ENCODE peak calls at places on chromosomes 6 and 20, in eight cellular contexts. A, C, D, F, I, H, O and J are unnamed samples.

GRCh38 chr6:114862809-114863208 is 520.0 kb upstream of the HS3ST5 start:
- DNase-seq in C (no peak), H (no peak), A (no peak), I (no peak), O (no peak), F (no peak), D (no peak), J (no peak)

GRCh38 chr6:107493158-107494057 is 3.5 kb downstream of the SOBP start:
- DNase-seq in H (no peak), O (peak; percentile 58), F (no peak), A (no peak), C (no peak), D (peak; percentile 35), I (no peak), J (no peak)

GRCh38 chr20:59421089-59421488 is 120.7 kb downstream of the EDN3 start:
- DNase-seq in I (no peak), H (no peak), F (peak; percentile 33), C (no peak), D (no peak), A (no peak), O (no peak), J (no peak)

GRCh38 chr6:40520683-40521082 is 66.5 kb downstream of the LRFN2 start:
- DNase-seq in A (no peak), D (no peak), F (no peak), O (no peak), H (no peak), C (no peak), I (no peak), J (no peak)

GRCh38 chr20:57259179-57260021 is 7.0 kb downstream of the BMP7 start:
- DNase-seq in D (no peak), O (no peak), A (no peak), I (no peak), H (no peak), C (no peak), F (no peak), J (no peak)

GRCh38 chr20:51500311-51500710 is 42.2 kb downstream of the NFATC2 start:
- DNase-seq in D (no peak), H (no peak), I (no peak), A (no peak), O (no peak), C (no peak), F (no peak), J (no peak)

GRCh38 chr20:59987135-59987534 is 28.9 kb downstream of the CDH26 start:
- DNase-seq in D (no peak), C (no peak), H (no peak), F (no peak), O (no peak), I (no peak), A (no peak), J (no peak)

GRCh38 chr6:139457482-139457881 is 83.0 kb upstream of the CITED2 start:
- DNase-seq in A (no peak), I (no peak), D (no peak), C (peak; percentile 58), O (no peak), F (no peak), H (no peak), J (no peak)

GRCh38 chr6:73798592-73798991 is 102.6 kb downstream of the CD109 start:
- DNase-seq in H (no peak), I (peak; percentile 64), O (peak; percentile 94), F (no peak), C (no peak), D (peak; percentile 44), A (peak; percentile 57), J (no peak)

GRCh38 chr20:64258071-64258823 is 2.7 kb downstream of the PCMTD2 start:
- DNase-seq in F (no peak), O (no peak), A (no peak), H (no peak), C (no peak), I (no peak), D (no peak), J (no peak)

GRCh38 chr20:13991311-13991710 is 897 bp upstream of the SEL1L2 start:
- DNase-seq in A (no peak), O (no peak), F (no peak), H (no peak), D (no peak), I (no peak), C (no peak), J (no peak)

GRCh38 chr6:32176476-32177181 is 745 bp upstream of the AGPAT1 start:
- DNase-seq in C (peak; percentile 43), F (no peak), H (no peak), A (peak; percentile 51), D (no peak), O (peak; percentile 68), I (peak; percentile 42), J (no peak)

GRCh38 chr6:122610690-122611455 is 668 bp downstream of the PKIB start:
- DNase-seq in C (peak; percentile 31), F (peak; percentile 30), I (peak; percentile 41), A (peak; percentile 28), H (peak; percentile 1), O (peak; percentile 14), D (peak; percentile 37), J (peak; percentile 4)

GRCh38 chr20:34171640-34172039 is 59.6 kb upstream of the EIF2S2 start:
- DNase-seq in H (no peak), F (no peak), A (no peak), I (no peak), O (no peak), C (no peak), D (no peak), J (no peak)

GRCh38 chr6:102114402-102114801 is 720.9 kb downstream of the GRIK2 start:
- DNase-seq in O (no peak), C (no peak), D (peak; percentile 34), A (peak; percentile 1), F (no peak), I (peak; percentile 19), H (no peak), J (peak; percentile 1)

GRCh38 chr6:129543981-129544380 is 166.0 kb downstream of the ARHGAP18 start:
- DNase-seq in C (no peak), F (no peak), D (no peak), H (no peak), I (no peak), A (no peak), O (peak; percentile 58), J (no peak)

GRCh38 chr6:166587631-166588413 is 1.3 kb upstream of the RAMACL start:
- DNase-seq in H (no peak), O (no peak), F (no peak), D (no peak), A (no peak), I (no peak), C (no peak), J (no peak)

GRCh38 chr6:34204693-34205092 is 32.0 kb upstream of the HMGA1 start:
- DNase-seq in D (no peak), H (no peak), A (no peak), C (no peak), I (no peak), O (no peak), F (no peak), J (no peak)

GRCh38 chr6:68238097-68238597 is 396.9 kb upstream of the ADGRB3 start:
- DNase-seq in I (peak; percentile 7), O (peak; percentile 55), H (no peak), C (no peak), F (no peak), A (no peak), D (no peak), J (no peak)

GRCh38 chr6:30091577-30092381 is 16.2 kb upstream of the RNF39 start:
- DNase-seq in D (peak; percentile 24), F (no peak), O (peak; percentile 75), I (no peak), A (peak; percentile 48), H (no peak), C (no peak), J (no peak)

GRCh38 chr20:58342104-58342945 is 32.8 kb downstream of the RAB22A start:
- DNase-seq in H (no peak), O (peak; percentile 75), I (peak; percentile 18), A (peak; percentile 29), D (no peak), F (no peak), C (no peak), J (peak; percentile 13)

GRCh38 chr6:109236140-109237081 is 141.1 kb downstream of the CEP57L1 start:
- DNase-seq in C (no peak), D (peak; percentile 54), A (peak; percentile 5), O (no peak), F (no peak), I (no peak), H (no peak), J (no peak)

GRCh38 chr6:10414766-10415592 is at the start of gene TFAP2A:
- DNase-seq in C (no peak), H (no peak), I (peak; percentile 59), O (peak; percentile 17), A (peak; percentile 80), D (no peak), F (no peak), J (no peak)

GRCh38 chr20:64090165-64090564 is 6.0 kb upstream of the LKAAEAR1 start:
- DNase-seq in D (no peak), A (no peak), I (no peak), C (no peak), F (peak; percentile 17), O (no peak), H (no peak), J (no peak)

GRCh38 chr6:35294308-35294945 is 3.2 kb upstream of the DEF6 start:
- DNase-seq in A (peak; percentile 45), C (no peak), H (peak; percentile 39), O (peak; percentile 45), F (no peak), D (peak; percentile 88), I (peak; percentile 36), J (no peak)

GRCh38 chr6:152572395-152573061 is 64.6 kb downstream of the SYNE1 start:
- DNase-seq in D (no peak), F (no peak), A (no peak), I (no peak), C (no peak), O (peak; percentile 84), H (no peak), J (no peak)

GRCh38 chr6:5295612-5296011 is 34.3 kb downstream of the FARS2 start:
- DNase-seq in H (no peak), O (peak; percentile 15), C (no peak), A (no peak), D (no peak), I (no peak), F (no peak), J (no peak)

GRCh38 chr6:87155920-87156600 is 695 bp downstream of the ZNF292 start:
- DNase-seq in A (peak; percentile 32), C (peak; percentile 2), O (peak; percentile 52), F (no peak), I (peak; percentile 53), D (peak; percentile 61), H (peak; percentile 44), J (no peak)

GRCh38 chr6:42030585-42031506 is 19.5 kb upstream of the TAF8 start:
- DNase-seq in H (no peak), I (no peak), C (no peak), A (no peak), D (peak; percentile 44), O (peak; percentile 10), F (no peak), J (no peak)